ENCODE peak calls at places on chromosomes 12 and 14, in four cellular contexts. U is M059J; N is stimulated activated CD8-positive, alpha-beta memory T cell treated with anti-CD3 and anti-CD28 coated beads, Interleukin-4, amount 100 ng/mL, for 1 hour; D is effector memory CD4-positive, alpha-beta T cell. G is an unnamed sample.

GRCh38 chr14:105123981-105124836 is 44.4 kb downstream of the JAG2 start:
- DNase-seq in U (no peak), N (no peak), D (no peak), G (no peak)

GRCh38 chr12:124769166-124769530 is 94.5 kb downstream of the SCARB1 start:
- DNase-seq in U (no peak), N (no peak), D (no peak), G (no peak)

GRCh38 chr12:20058068-20058467 is 310.3 kb upstream of the PDE3A start:
- DNase-seq in U (no peak), N (no peak), D (no peak), G (no peak)

GRCh38 chr14:93150227-93151206 is 34.2 kb downstream of the MOAP1 start:
- DNase-seq in U (no peak), N (no peak), D (no peak), G (no peak)

GRCh38 chr12:54421175-54421872 is 2.3 kb upstream of the ITGA5 start:
- DNase-seq in U (peak; percentile 91), N (no peak), D (no peak), G (no peak)

GRCh38 chr12:11727133-11727664 is 77.7 kb downstream of the ETV6 start:
- DNase-seq in U (no peak), N (no peak), D (no peak), G (no peak)

GRCh38 chr12:28704477-28705169 is 444.5 kb upstream of the FAR2 start:
- DNase-seq in U (peak; percentile 2), N (no peak), D (no peak), G (no peak)

GRCh38 chr14:68792022-68792829 is 641 bp downstream of the ZFP36L1 start:
- DNase-seq in U (peak; percentile 29), N (no peak), D (no peak), G (no peak)

G was measured in NCI-H2081 treated with DMSO at 0.1 percent for 48 hours.